ENCODE peak calls at places on chromosomes 11 and 22, in six cellular contexts. A, E, Y, P, S and U are unnamed samples.

GRCh38 chr11:108322666-108323065 is 99.8 kb downstream of the ATM start:
- DNase-seq in Y (no peak), A (no peak), P (no peak), E (no peak), S (no peak), U (no peak)

GRCh38 chr11:128936546-128937275 is 6.0 kb downstream of the TP53AIP1 start:
- DNase-seq in A (peak), P (peak), Y (no peak), E (no peak), S (no peak), U (no peak)

GRCh38 chr11:42542336-42542735 is 769.5 kb upstream of the API5 start:
- DNase-seq in S (no peak), E (no peak), P (no peak), A (no peak), Y (no peak), U (no peak)

GRCh38 chr22:47808236-47808845 is 1045.9 kb downstream of the TBC1D22A start:
- DNase-seq in E (no peak), Y (no peak), A (no peak), S (no peak), P (no peak), U (no peak)

GRCh38 chr22:30872282-30873041 is 96.1 kb downstream of the MORC2 start:
- DNase-seq in E (no peak), A (peak), Y (no peak), S (no peak), P (no peak), U (no peak)

GRCh38 chr22:39645532-39645931 is 75.0 kb downstream of the CACNA1I start:
- DNase-seq in A (no peak), Y (no peak), S (no peak), E (no peak), P (no peak), U (no peak)

GRCh38 chr11:6992026-6992425 is 28.1 kb downstream of the ZNF214 start:
- DNase-seq in Y (no peak), P (no peak), E (no peak), S (no peak), A (no peak), U (no peak)

GRCh38 chr22:42493393-42493792 is 26.2 kb downstream of the RRP7A start:
- DNase-seq in P (no peak), A (no peak), S (no peak), E (no peak), Y (no peak), U (no peak)

GRCh38 chr11:18706330-18707243 is 8.0 kb downstream of the TMEM86A start:
- DNase-seq in S (peak), P (peak), A (peak), E (no peak), Y (peak), U (peak)

GRCh38 chr22:28997342-28997741 is 64.3 kb downstream of the C22orf31 start:
- DNase-seq in E (no peak), S (no peak), A (no peak), P (no peak), Y (no peak), U (no peak)

GRCh38 chr22:45785458-45785857 is 113.8 kb downstream of the ATXN10 start:
- DNase-seq in A (no peak), E (no peak), P (no peak), Y (no peak), S (peak), U (no peak)

GRCh38 chr11:132898021-132898420 is 634.3 kb downstream of the OPCML start:
- DNase-seq in P (no peak), S (peak), Y (no peak), E (no peak), A (no peak), U (no peak)

GRCh38 chr11:69394234-69394891 is 87.1 kb upstream of the LINC01488 start:
- DNase-seq in E (no peak), P (no peak), Y (no peak), A (no peak), S (no peak), U (no peak)

GRCh38 chr22:47088480-47089145 is 326.2 kb downstream of the TBC1D22A start:
- DNase-seq in Y (no peak), A (no peak), E (no peak), S (no peak), P (no peak), U (no peak)

GRCh38 chr11:107778839-107779517 is 67.1 kb upstream of the SLN start:
- DNase-seq in A (no peak), Y (no peak), P (no peak), S (no peak), E (no peak), U (no peak)

GRCh38 chr22:32665676-32666075 is 135.8 kb upstream of the TIMP3 start:
- DNase-seq in S (no peak), Y (no peak), A (peak), P (no peak), E (no peak), U (no peak)

GRCh38 chr11:95341246-95341645 is 110.2 kb upstream of the SESN3 start:
- DNase-seq in A (peak), Y (no peak), P (no peak), E (no peak), S (no peak), U (peak)

GRCh38 chr11:64224891-64225607 is 937 bp downstream of the TRPT1 start:
- DNase-seq in P (no peak), E (peak), Y (no peak), A (no peak), S (no peak), U (no peak)

GRCh38 chr11:2302280-2302843 is 549 bp downstream of the TSPAN32 start:
- DNase-seq in P (no peak), E (no peak), S (no peak), Y (peak), A (no peak), U (no peak)

GRCh38 chr11:61198948-61199523 is 4.3 kb upstream of the PGA3 start:
- DNase-seq in S (no peak), E (no peak), P (no peak), Y (no peak), A (no peak), U (no peak)

GRCh38 chr22:20659258-20659657 is 114.7 kb upstream of the SERPIND1 start:
- DNase-seq in S (no peak), P (no peak), A (no peak), Y (no peak), E (no peak), U (no peak)

GRCh38 chr11:28838741-28839140 is 730.6 kb downstream of the METTL15 start:
- DNase-seq in P (no peak), Y (no peak), S (no peak), A (no peak), E (no peak), U (peak)

GRCh38 chr22:29030618-29031235 is 30.9 kb downstream of the C22orf31 start:
- DNase-seq in A (no peak), S (peak), P (peak), Y (peak), E (no peak), U (no peak)

GRCh38 chr11:60912851-60913550 is 957 bp upstream of the TMEM109 start:
- DNase-seq in E (no peak), Y (no peak), A (no peak), S (no peak), P (no peak), U (no peak)

GRCh38 chr22:39532215-39533071 is at the start of gene RPS19BP1:
- DNase-seq in Y (peak), E (peak), A (peak), S (peak), P (peak), U (peak)

GRCh38 chr11:63958013-63958412 is 16.4 kb upstream of the COX8A start:
- DNase-seq in S (no peak), A (peak), Y (no peak), E (no peak), P (no peak), U (no peak)

GRCh38 chr11:74846770-74847169 is 98.1 kb downstream of the RNF169 start:
- DNase-seq in S (no peak), A (no peak), E (no peak), P (no peak), Y (no peak), U (no peak)

GRCh38 chr11:69044111-69045013 is 4.4 kb upstream of the TPCN2 start:
- DNase-seq in A (peak), Y (peak), S (peak), P (peak), E (no peak), U (peak)

GRCh38 chr22:47371263-47372090 is 609.0 kb downstream of the TBC1D22A start:
- DNase-seq in Y (no peak), P (no peak), E (no peak), S (no peak), A (no peak), U (no peak)

GRCh38 chr11:84316866-84317560 is 1030.8 kb upstream of the CCDC90B start:
- DNase-seq in E (no peak), A (no peak), S (no peak), P (no peak), Y (no peak), U (no peak)

GRCh38 chr11:115168229-115168671 is 336.0 kb downstream of the CADM1 start:
- DNase-seq in E (no peak), A (no peak), S (no peak), Y (no peak), P (peak), U (no peak)

GRCh38 chr11:60951611-60951908 is 416 bp downstream of the SLC15A3 start:
- DNase-seq in A (no peak), E (no peak), P (no peak), S (no peak), Y (no peak), U (no peak)

GRCh38 chr11:111735262-111736116 is 30.7 kb downstream of the PPP2R1B start:
- DNase-seq in E (no peak), Y (no peak), P (peak), A (peak), S (peak), U (no peak)

GRCh38 chr11:118380571-118380970 is 20.8 kb upstream of the ATP5MG start:
- DNase-seq in Y (no peak), A (no peak), P (no peak), S (no peak), E (no peak), U (no peak)